ENCODE peak calls at places on chromosomes 13 and 19, in ten cellular contexts. One of them, this sample, is unnamed.
A peak's percentile ranks its signal among the peaks of the same experiment; 100 is the strongest.

GRCh38 chr13:29923554-29924481 is 73.4 kb upstream of the UBL3 start:
- DNase-seq in glomerular endothelial cell: peak; percentile 55
- DNase-seq in frontal cortex: no peak
- DNase-seq in transverse colon: peak; percentile 91
- DNase-seq in T-helper 17 cell: peak; percentile 39
- DNase-seq in stimulated activated CD8-positive, alpha-beta memory T cell treated with anti-CD3 and anti-CD28 coated beads, Interleukin-12 subunit alpha, Interleukin-12 subunit beta, amount 100 ng/mL, for 4 hours: peak; percentile 36
- DNase-seq in AG10803: peak; percentile 99
- DNase-seq in RCC 7860: peak; percentile 93
- DNase-seq in HS-27A: peak; percentile 92
- DNase-seq in iPS DF 19.7: peak; percentile 75
- DNase-seq in this sample: peak; percentile 94

GRCh38 chr13:73025212-73026012 is 33.4 kb upstream of the KLF5 start:
- DNase-seq in glomerular endothelial cell: no peak
- DNase-seq in frontal cortex: no peak
- DNase-seq in transverse colon: no peak
- DNase-seq in T-helper 17 cell: no peak
- DNase-seq in stimulated activated CD8-positive, alpha-beta memory T cell treated with anti-CD3 and anti-CD28 coated beads, Interleukin-12 subunit alpha, Interleukin-12 subunit beta, amount 100 ng/mL, for 4 hours: no peak
- DNase-seq in AG10803: peak; percentile 6
- DNase-seq in RCC 7860: no peak
- DNase-seq in HS-27A: no peak
- DNase-seq in iPS DF 19.7: no peak
- DNase-seq in this sample: peak; percentile 41

GRCh38 chr19:33467851-33468250 is 53.7 kb downstream of the PEPD start:
- DNase-seq in glomerular endothelial cell: no peak
- DNase-seq in frontal cortex: no peak
- DNase-seq in transverse colon: no peak
- DNase-seq in T-helper 17 cell: no peak
- DNase-seq in stimulated activated CD8-positive, alpha-beta memory T cell treated with anti-CD3 and anti-CD28 coated beads, Interleukin-12 subunit alpha, Interleukin-12 subunit beta, amount 100 ng/mL, for 4 hours: no peak
- DNase-seq in AG10803: no peak
- DNase-seq in RCC 7860: no peak
- DNase-seq in HS-27A: no peak
- DNase-seq in iPS DF 19.7: no peak
- DNase-seq in this sample: no peak

GRCh38 chr19:5719274-5719960 is 529 bp downstream of the LONP1 start:
- DNase-seq in glomerular endothelial cell: no peak
- DNase-seq in frontal cortex: no peak
- DNase-seq in transverse colon: no peak
- DNase-seq in T-helper 17 cell: peak; percentile 30
- DNase-seq in stimulated activated CD8-positive, alpha-beta memory T cell treated with anti-CD3 and anti-CD28 coated beads, Interleukin-12 subunit alpha, Interleukin-12 subunit beta, amount 100 ng/mL, for 4 hours: no peak
- DNase-seq in AG10803: peak; percentile 35
- DNase-seq in RCC 7860: no peak
- DNase-seq in HS-27A: no peak
- DNase-seq in iPS DF 19.7: no peak
- DNase-seq in this sample: no peak

GRCh38 chr13:29476046-29476445 is 119.4 kb downstream of the SLC7A1 start:
- DNase-seq in glomerular endothelial cell: no peak
- DNase-seq in frontal cortex: no peak
- DNase-seq in transverse colon: no peak
- DNase-seq in T-helper 17 cell: no peak
- DNase-seq in stimulated activated CD8-positive, alpha-beta memory T cell treated with anti-CD3 and anti-CD28 coated beads, Interleukin-12 subunit alpha, Interleukin-12 subunit beta, amount 100 ng/mL, for 4 hours: no peak
- DNase-seq in AG10803: no peak
- DNase-seq in RCC 7860: no peak
- DNase-seq in HS-27A: no peak
- DNase-seq in iPS DF 19.7: no peak
- DNase-seq in this sample: no peak

GRCh38 chr13:19958119-19959111 is at the start of gene ZMYM2:
- DNase-seq in glomerular endothelial cell: no peak
- DNase-seq in frontal cortex: peak; percentile 97
- DNase-seq in transverse colon: peak; percentile 99
- DNase-seq in T-helper 17 cell: peak; percentile 97
- DNase-seq in stimulated activated CD8-positive, alpha-beta memory T cell treated with anti-CD3 and anti-CD28 coated beads, Interleukin-12 subunit alpha, Interleukin-12 subunit beta, amount 100 ng/mL, for 4 hours: peak; percentile 99
- DNase-seq in AG10803: peak; percentile 98
- DNase-seq in RCC 7860: peak; percentile 83
- DNase-seq in HS-27A: peak; percentile 65
- DNase-seq in iPS DF 19.7: peak; percentile 65
- DNase-seq in this sample: peak; percentile 63

GRCh38 chr13:39036212-39036611 is 1.7 kb downstream of the PROSER1 start:
- DNase-seq in glomerular endothelial cell: no peak
- DNase-seq in frontal cortex: no peak
- DNase-seq in transverse colon: peak; percentile 21
- DNase-seq in T-helper 17 cell: no peak
- DNase-seq in stimulated activated CD8-positive, alpha-beta memory T cell treated with anti-CD3 and anti-CD28 coated beads, Interleukin-12 subunit alpha, Interleukin-12 subunit beta, amount 100 ng/mL, for 4 hours: no peak
- DNase-seq in AG10803: peak; percentile 5
- DNase-seq in RCC 7860: no peak
- DNase-seq in HS-27A: no peak
- DNase-seq in iPS DF 19.7: no peak
- DNase-seq in this sample: no peak

GRCh38 chr19:18741124-18741493 is 50.0 kb downstream of the COMP start:
- DNase-seq in glomerular endothelial cell: no peak
- DNase-seq in frontal cortex: no peak
- DNase-seq in transverse colon: no peak
- DNase-seq in T-helper 17 cell: no peak
- DNase-seq in stimulated activated CD8-positive, alpha-beta memory T cell treated with anti-CD3 and anti-CD28 coated beads, Interleukin-12 subunit alpha, Interleukin-12 subunit beta, amount 100 ng/mL, for 4 hours: no peak
- DNase-seq in AG10803: no peak
- DNase-seq in RCC 7860: no peak
- DNase-seq in HS-27A: no peak
- DNase-seq in iPS DF 19.7: no peak
- DNase-seq in this sample: no peak

GRCh38 chr19:56076413-56076998 is 44.6 kb downstream of the ZNF787 start:
- DNase-seq in glomerular endothelial cell: no peak
- DNase-seq in frontal cortex: peak; percentile 66
- DNase-seq in transverse colon: peak; percentile 67
- DNase-seq in T-helper 17 cell: no peak
- DNase-seq in stimulated activated CD8-positive, alpha-beta memory T cell treated with anti-CD3 and anti-CD28 coated beads, Interleukin-12 subunit alpha, Interleukin-12 subunit beta, amount 100 ng/mL, for 4 hours: no peak
- DNase-seq in AG10803: peak; percentile 45
- DNase-seq in RCC 7860: no peak
- DNase-seq in HS-27A: no peak
- DNase-seq in iPS DF 19.7: no peak
- DNase-seq in this sample: no peak

GRCh38 chr13:32911506-32911905 is 104.7 kb upstream of the KL start:
- DNase-seq in glomerular endothelial cell: no peak
- DNase-seq in frontal cortex: peak; percentile 27
- DNase-seq in transverse colon: no peak
- DNase-seq in T-helper 17 cell: no peak
- DNase-seq in stimulated activated CD8-positive, alpha-beta memory T cell treated with anti-CD3 and anti-CD28 coated beads, Interleukin-12 subunit alpha, Interleukin-12 subunit beta, amount 100 ng/mL, for 4 hours: no peak
- DNase-seq in AG10803: peak; percentile 57
- DNase-seq in RCC 7860: peak; percentile 44
- DNase-seq in HS-27A: no peak
- DNase-seq in iPS DF 19.7: peak; percentile 45
- DNase-seq in this sample: peak; percentile 14